ENCODE peak calls at places on chromosome 13, in six cellular contexts. One of them, this sample, is unnamed. For H3K4me1 and H3K27me3, the result is how much of the 10 kb centered on the place peaks cover.

GRCh38 chr13:62060570-62060969 is 644.9 kb upstream of the PCDH20 start:
- DNase-seq in effector memory CD4-positive, alpha-beta T cell: no peak
- DNase-seq in IMR-90: no peak
- DNase-seq in neuronal stem cell: no peak
- DNase-seq in hepatocyte: no peak
- DNase-seq in tibial artery: no peak
- DNase-seq in this sample: no peak

GRCh38 chr13:40694426-40694825 is 28.0 kb upstream of the FOXO1 start:
- DNase-seq in effector memory CD4-positive, alpha-beta T cell: no peak
- DNase-seq in IMR-90: no peak
- DNase-seq in neuronal stem cell: no peak
- DNase-seq in hepatocyte: no peak
- DNase-seq in tibial artery: no peak
- DNase-seq in this sample: no peak

GRCh38 chr13:40518481-40518882 is 148.0 kb downstream of the FOXO1 start:
- DNase-seq in effector memory CD4-positive, alpha-beta T cell: peak
- DNase-seq in IMR-90: no peak
- DNase-seq in neuronal stem cell: no peak
- DNase-seq in hepatocyte: no peak
- DNase-seq in tibial artery: no peak
- DNase-seq in this sample: peak

GRCh38 chr13:113933901-113934300 is 40.0 kb downstream of the C13orf46 start:
- DNase-seq in effector memory CD4-positive, alpha-beta T cell: no peak
- DNase-seq in IMR-90: no peak
- DNase-seq in neuronal stem cell: no peak
- DNase-seq in hepatocyte: no peak
- DNase-seq in tibial artery: peak
- DNase-seq in this sample: peak

GRCh38 chr13:32984857-32985626 is 31.2 kb upstream of the KL start:
- DNase-seq in effector memory CD4-positive, alpha-beta T cell: no peak
- DNase-seq in IMR-90: peak
- DNase-seq in neuronal stem cell: no peak
- DNase-seq in hepatocyte: no peak
- DNase-seq in tibial artery: no peak
- DNase-seq in this sample: no peak

GRCh38 chr13:69948016-69948415 is 159.6 kb upstream of the ATXN8OS start:
- DNase-seq in effector memory CD4-positive, alpha-beta T cell: no peak
- DNase-seq in IMR-90: no peak
- DNase-seq in neuronal stem cell: no peak
- DNase-seq in hepatocyte: no peak
- DNase-seq in tibial artery: no peak
- DNase-seq in this sample: no peak

GRCh38 chr13:108276060-108276459 is 6.5 kb downstream of the TNFSF13B start:
- DNase-seq in effector memory CD4-positive, alpha-beta T cell: no peak
- DNase-seq in IMR-90: no peak
- DNase-seq in neuronal stem cell: no peak
- DNase-seq in hepatocyte: no peak
- DNase-seq in tibial artery: no peak
- DNase-seq in this sample: no peak

GRCh38 chr13:67369895-67370660 is 139.9 kb upstream of the PCDH9 start:
- DNase-seq in effector memory CD4-positive, alpha-beta T cell: no peak
- DNase-seq in IMR-90: peak
- DNase-seq in neuronal stem cell: no peak
- DNase-seq in hepatocyte: peak
- DNase-seq in tibial artery: no peak
- DNase-seq in this sample: peak

GRCh38 chr13:20960663-20961309 is 58.2 kb upstream of the XPO4 start:
- DNase-seq in effector memory CD4-positive, alpha-beta T cell: no peak
- DNase-seq in IMR-90: no peak
- DNase-seq in neuronal stem cell: no peak
- DNase-seq in hepatocyte: no peak
- DNase-seq in tibial artery: no peak
- DNase-seq in this sample: peak

GRCh38 chr13:99617474-99618255 is 116.4 kb downstream of the TM9SF2 start:
- DNase-seq in effector memory CD4-positive, alpha-beta T cell: no peak
- DNase-seq in IMR-90: peak
- DNase-seq in neuronal stem cell: peak
- DNase-seq in hepatocyte: peak
- DNase-seq in tibial artery: peak
- DNase-seq in this sample: peak

GRCh38 chr13:113437408-113438010 is 15.8 kb downstream of the ADPRHL1 start:
- DNase-seq in effector memory CD4-positive, alpha-beta T cell: no peak
- DNase-seq in IMR-90: peak
- DNase-seq in neuronal stem cell: no peak
- DNase-seq in hepatocyte: no peak
- DNase-seq in tibial artery: no peak
- DNase-seq in this sample: peak

GRCh38 chr13:51136276-51136980 is 25.4 kb upstream of the C13orf42 start:
- DNase-seq in effector memory CD4-positive, alpha-beta T cell: no peak
- DNase-seq in IMR-90: no peak
- DNase-seq in neuronal stem cell: no peak
- DNase-seq in hepatocyte: no peak
- DNase-seq in tibial artery: no peak
- DNase-seq in this sample: no peak

GRCh38 chr13:79780240-79780639 is 299.3 kb downstream of the NDFIP2 start:
- DNase-seq in effector memory CD4-positive, alpha-beta T cell: no peak
- DNase-seq in IMR-90: peak
- DNase-seq in neuronal stem cell: no peak
- DNase-seq in hepatocyte: no peak
- DNase-seq in tibial artery: no peak
- DNase-seq in this sample: no peak

GRCh38 chr13:70960841-70961443 is 852.7 kb upstream of the KLHL1 start:
- DNase-seq in effector memory CD4-positive, alpha-beta T cell: no peak
- DNase-seq in IMR-90: peak
- DNase-seq in neuronal stem cell: peak
- DNase-seq in hepatocyte: peak
- DNase-seq in tibial artery: no peak
- DNase-seq in this sample: peak

GRCh38 chr13:113005076-113005865 is 36.3 kb downstream of the MCF2L start:
- DNase-seq in effector memory CD4-positive, alpha-beta T cell: no peak
- DNase-seq in IMR-90: no peak
- DNase-seq in neuronal stem cell: no peak
- DNase-seq in hepatocyte: no peak
- DNase-seq in tibial artery: no peak
- DNase-seq in this sample: no peak

GRCh38 chr13:109651854-109652253 is 134.5 kb downstream of the IRS2 start:
- DNase-seq in effector memory CD4-positive, alpha-beta T cell: no peak
- DNase-seq in IMR-90: no peak
- DNase-seq in neuronal stem cell: no peak
- DNase-seq in hepatocyte: no peak
- DNase-seq in tibial artery: no peak
- DNase-seq in this sample: no peak

GRCh38 chr13:109655206-109655600 is 131.2 kb downstream of the IRS2 start:
- DNase-seq in effector memory CD4-positive, alpha-beta T cell: no peak
- DNase-seq in IMR-90: no peak
- DNase-seq in neuronal stem cell: no peak
- DNase-seq in hepatocyte: no peak
- DNase-seq in tibial artery: no peak
- DNase-seq in this sample: no peak

GRCh38 chr13:109655611-109656010 is 130.8 kb downstream of the IRS2 start:
- DNase-seq in effector memory CD4-positive, alpha-beta T cell: no peak
- DNase-seq in IMR-90: no peak
- DNase-seq in neuronal stem cell: no peak
- DNase-seq in hepatocyte: no peak
- DNase-seq in tibial artery: no peak
- DNase-seq in this sample: no peak

GRCh38 chr13:109652536-109652935 is 133.8 kb downstream of the IRS2 start:
- DNase-seq in effector memory CD4-positive, alpha-beta T cell: no peak
- DNase-seq in IMR-90: peak
- DNase-seq in neuronal stem cell: no peak
- DNase-seq in hepatocyte: no peak
- DNase-seq in tibial artery: no peak
- DNase-seq in this sample: no peak

GRCh38 chr13:109654341-109655205 is 131.8 kb downstream of the IRS2 start:
- DNase-seq in effector memory CD4-positive, alpha-beta T cell: no peak
- DNase-seq in IMR-90: no peak
- DNase-seq in neuronal stem cell: no peak
- DNase-seq in hepatocyte: no peak
- DNase-seq in tibial artery: no peak
- DNase-seq in this sample: no peak
- H3K4me1 ChIP-seq in effector memory CD4-positive, alpha-beta T cell: under half
- H3K4me1 ChIP-seq in IMR-90: under half
- H3K4me1 ChIP-seq in neuronal stem cell: under half
- H3K4me1 ChIP-seq in hepatocyte: under half
- H3K4me1 ChIP-seq in tibial artery: under half
- H3K4me1 ChIP-seq in this sample: under half

GRCh38 chr13:26998265-26998664 is 173.3 kb downstream of the USP12 start:
- DNase-seq in effector memory CD4-positive, alpha-beta T cell: no peak
- DNase-seq in IMR-90: no peak
- DNase-seq in neuronal stem cell: no peak
- DNase-seq in hepatocyte: no peak
- DNase-seq in tibial artery: no peak
- DNase-seq in this sample: no peak

GRCh38 chr13:26996965-26997752 is 174.5 kb downstream of the USP12 start:
- DNase-seq in effector memory CD4-positive, alpha-beta T cell: no peak
- DNase-seq in IMR-90: no peak
- DNase-seq in neuronal stem cell: no peak
- DNase-seq in hepatocyte: no peak
- DNase-seq in tibial artery: no peak
- DNase-seq in this sample: no peak

GRCh38 chr13:26993780-26994179 is 177.8 kb downstream of the USP12 start:
- DNase-seq in effector memory CD4-positive, alpha-beta T cell: no peak
- DNase-seq in IMR-90: no peak
- DNase-seq in neuronal stem cell: no peak
- DNase-seq in hepatocyte: no peak
- DNase-seq in tibial artery: no peak
- DNase-seq in this sample: no peak

GRCh38 chr13:26992951-26993490 is 178.6 kb downstream of the USP12 start:
- DNase-seq in effector memory CD4-positive, alpha-beta T cell: no peak
- DNase-seq in IMR-90: no peak
- DNase-seq in neuronal stem cell: no peak
- DNase-seq in hepatocyte: no peak
- DNase-seq in tibial artery: no peak
- DNase-seq in this sample: no peak

GRCh38 chr13:26995159-26995558 is 176.5 kb downstream of the USP12 start:
- DNase-seq in effector memory CD4-positive, alpha-beta T cell: no peak
- DNase-seq in IMR-90: no peak
- DNase-seq in neuronal stem cell: no peak
- DNase-seq in hepatocyte: no peak
- DNase-seq in tibial artery: no peak
- DNase-seq in this sample: no peak
- H3K27me3 ChIP-seq in effector memory CD4-positive, alpha-beta T cell: under half
- H3K27me3 ChIP-seq in IMR-90: under half
- H3K27me3 ChIP-seq in neuronal stem cell: under half
- H3K27me3 ChIP-seq in hepatocyte: under half
- H3K27me3 ChIP-seq in tibial artery: under half
- H3K27me3 ChIP-seq in this sample: under half

GRCh38 chr13:43134896-43135295 is 111.5 kb downstream of the DNAJC15 start:
- DNase-seq in effector memory CD4-positive, alpha-beta T cell: no peak
- DNase-seq in IMR-90: no peak
- DNase-seq in neuronal stem cell: no peak
- DNase-seq in hepatocyte: no peak
- DNase-seq in tibial artery: no peak
- DNase-seq in this sample: peak
- H3K4me1 ChIP-seq in effector memory CD4-positive, alpha-beta T cell: under half
- H3K4me1 ChIP-seq in IMR-90: under half
- H3K4me1 ChIP-seq in neuronal stem cell: under half
- H3K4me1 ChIP-seq in hepatocyte: under half
- H3K4me1 ChIP-seq in tibial artery: under half
- H3K4me1 ChIP-seq in this sample: under half

GRCh38 chr13:28056426-28056825 is 44.0 kb downstream of the FLT3 start:
- DNase-seq in effector memory CD4-positive, alpha-beta T cell: no peak
- DNase-seq in IMR-90: no peak
- DNase-seq in neuronal stem cell: no peak
- DNase-seq in hepatocyte: no peak
- DNase-seq in tibial artery: no peak
- DNase-seq in this sample: no peak
- H3K27me3 ChIP-seq in effector memory CD4-positive, alpha-beta T cell: under half
- H3K27me3 ChIP-seq in IMR-90: under half
- H3K27me3 ChIP-seq in neuronal stem cell: under half
- H3K27me3 ChIP-seq in hepatocyte: under half
- H3K27me3 ChIP-seq in tibial artery: under half
- H3K27me3 ChIP-seq in this sample: under half

GRCh38 chr13:22060187-22060586 is 389.3 kb downstream of the FGF9 start:
- DNase-seq in effector memory CD4-positive, alpha-beta T cell: no peak
- DNase-seq in IMR-90: no peak
- DNase-seq in neuronal stem cell: no peak
- DNase-seq in hepatocyte: no peak
- DNase-seq in tibial artery: no peak
- DNase-seq in this sample: no peak
- H3K4me1 ChIP-seq in effector memory CD4-positive, alpha-beta T cell: half or more
- H3K4me1 ChIP-seq in IMR-90: under half
- H3K4me1 ChIP-seq in neuronal stem cell: under half
- H3K4me1 ChIP-seq in hepatocyte: under half
- H3K4me1 ChIP-seq in tibial artery: under half
- H3K4me1 ChIP-seq in this sample: under half